ENCODE peak calls at places on chromosomes 5 and 9, in four cellular contexts. K is WTC11, E is HepG2, N is K562. D is an unnamed sample.

GRCh38 chr9:90198956-90199355 is 443.7 kb downstream of the DIRAS2 start:
- DNase-seq in K (no peak), E (no peak), N (no peak), D (no peak)

GRCh38 chr5:136155769-136156168 is 23.1 kb downstream of the SMAD5 start:
- DNase-seq in K (no peak), E (no peak), N (no peak), D (no peak)

GRCh38 chr9:37464426-37465248 is 613 bp downstream of the ZBTB5 start:
- DNase-seq in K (peak), E (no peak), N (peak), D (peak)

GRCh38 chr5:155898284-155898683 is 428.7 kb upstream of the SGCD start:
- DNase-seq in K (no peak), E (no peak), N (no peak), D (no peak)

GRCh38 chr9:12819436-12820185 is 44.8 kb downstream of the LURAP1L start:
- DNase-seq in K (peak), E (peak), N (peak), D (peak)

GRCh38 chr9:76595645-76596044 is 136.7 kb downstream of the GCNT1 start:
- DNase-seq in K (no peak), E (no peak), N (no peak), D (no peak)

GRCh38 chr5:108749130-108749861 is 1.6 kb downstream of the FER start:
- DNase-seq in K (no peak), E (no peak), N (peak), D (peak)

GRCh38 chr5:133820516-133820915 is 147.9 kb downstream of the C5orf15 start:
- DNase-seq in K (no peak), E (no peak), N (no peak), D (no peak)

GRCh38 chr9:112224401-112225289 is 49.5 kb upstream of the SUSD1 start:
- DNase-seq in K (no peak), E (no peak), N (peak), D (no peak)

GRCh38 chr9:127525426-127526188 is 74.3 kb downstream of the LRSAM1 start:
- DNase-seq in K (no peak), E (peak), N (peak), D (peak)

GRCh38 chr9:98142182-98142924 is 23.3 kb upstream of the TRIM14 start:
- DNase-seq in K (no peak), E (peak), N (no peak), D (no peak)

GRCh38 chr5:134394932-134395331 is 16.7 kb downstream of the CDKN2AIPNL start:
- DNase-seq in K (no peak), E (no peak), N (no peak), D (no peak)

GRCh38 chr5:113435571-113435970 is 782 bp upstream of the TSSK1B start:
- DNase-seq in K (no peak), E (no peak), N (no peak), D (no peak)

GRCh38 chr5:67636091-67636490 is 439.5 kb upstream of the CD180 start:
- DNase-seq in K (no peak), E (no peak), N (no peak), D (no peak)
- TF ChIP-seq ELF4 in K (no peak), E (no peak), N (no peak), D (no peak)

GRCh38 chr9:110590816-110591215 is 11.3 kb upstream of the SVEP1 start:
- DNase-seq in K (no peak), E (no peak), N (no peak), D (no peak)

GRCh38 chr9:110588296-110588695 is 8.8 kb upstream of the SVEP1 start:
- DNase-seq in K (no peak), E (no peak), N (no peak), D (no peak)

GRCh38 chr9:110592075-110592830 is 12.7 kb upstream of the SVEP1 start:
- DNase-seq in K (no peak), E (no peak), N (no peak), D (no peak)

DNA sequence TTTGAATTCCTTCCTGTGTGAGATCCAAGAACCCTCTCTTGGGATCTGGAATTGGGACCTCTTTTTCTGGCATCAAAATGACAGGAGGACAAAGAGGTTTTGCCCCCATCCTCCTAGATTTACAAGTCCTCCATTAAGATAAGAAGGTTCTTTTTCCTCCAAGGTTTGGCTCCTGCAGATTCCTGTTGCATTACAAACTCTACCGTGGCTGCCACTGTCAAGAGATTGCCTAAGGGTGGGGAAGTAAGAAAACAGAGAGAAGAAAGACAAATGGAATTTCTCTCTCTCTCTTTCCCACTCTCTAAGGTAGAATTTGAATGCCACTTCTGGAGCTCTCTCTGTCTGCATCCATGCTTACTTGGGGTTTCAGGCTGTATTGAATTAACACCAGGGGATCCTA is 12.0 kb upstream of the SVEP1 start:
- DNase-seq in K (no peak), E (no peak), N (no peak), D (no peak)
- TF ChIP-seq ELF4 in K (no peak), E (no peak), N (no peak), D (no peak)

DNA sequence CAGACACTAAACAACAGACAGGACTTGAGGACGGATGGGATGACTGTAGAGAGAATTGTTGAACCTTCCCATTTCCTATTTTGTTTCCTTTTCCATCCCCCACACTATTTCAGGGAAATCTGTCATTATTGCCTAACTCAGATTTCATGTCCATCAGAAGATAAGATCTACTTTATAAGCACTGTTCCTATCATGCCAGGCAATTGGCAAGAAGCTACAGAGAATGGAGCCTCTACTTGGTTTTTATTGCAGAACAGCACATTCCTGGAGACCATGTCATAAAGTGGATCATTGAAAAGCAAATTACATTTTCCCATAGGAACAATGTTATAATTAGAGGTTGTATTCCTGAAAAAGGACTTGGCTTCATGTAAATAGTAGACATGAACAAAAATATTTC is 173.7 kb upstream of the KIF2A start:
- DNase-seq in K (no peak), E (no peak), N (no peak), D (no peak)
- TF ChIP-seq ELF4 in K (no peak), E (no peak), N (no peak), D (no peak)

DNA sequence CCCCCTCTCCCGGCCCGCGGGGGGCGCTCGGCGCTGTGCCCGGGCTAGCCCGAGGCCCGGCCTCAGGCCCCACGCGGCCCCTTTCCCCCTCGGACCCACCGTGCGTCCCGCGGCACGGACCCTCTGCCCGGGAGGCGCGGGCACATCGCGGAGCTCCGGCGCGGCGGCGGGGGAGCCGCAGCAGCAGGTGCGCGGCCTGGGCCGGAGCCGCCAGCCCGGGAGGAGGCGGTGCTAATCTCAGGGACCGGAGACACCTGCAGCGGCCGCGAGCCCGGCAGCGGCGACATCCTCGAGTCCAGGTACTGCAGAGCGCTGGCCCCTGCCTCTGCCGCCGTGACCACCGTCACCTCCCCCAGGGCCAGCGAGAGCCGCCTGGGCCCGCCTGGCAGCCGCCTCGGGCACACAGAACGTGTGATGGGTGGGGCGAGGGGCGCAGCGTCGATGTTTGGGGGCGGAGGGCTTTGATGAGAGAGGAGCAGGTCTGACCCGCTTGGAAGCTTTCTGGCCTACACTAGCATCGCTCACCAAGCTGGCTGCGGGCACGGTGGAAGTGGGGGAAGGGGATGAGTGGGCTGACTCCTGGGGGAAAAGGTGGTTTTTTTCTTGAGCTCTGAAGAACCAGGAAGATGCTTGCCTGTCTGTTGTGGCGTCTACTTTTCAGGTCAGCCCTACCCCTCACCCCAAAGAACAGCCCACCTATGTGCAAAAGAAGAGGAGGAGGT is 524 bp downstream of the CYFIP2 start:
- DNase-seq in K (peak), E (no peak), N (no peak), D (no peak)
- TF ChIP-seq ELF4 in K (no peak), E (no peak), N (no peak), D (no peak)